ENCODE peak calls at places on chromosomes 2 and 18, in four cellular contexts. C is CD4-positive, alpha-beta T cell; B is pancreas; U is colonic mucosa. A is an unnamed sample.

GRCh38 chr2:227462972-227463931 is 8.7 kb upstream of the AGFG1 start:
- DNase-seq in U (no peak), C (no peak), B (no peak), A (no peak)

GRCh38 chr2:37670378-37671012 is 947 bp downstream of the CDC42EP3 start:
- DNase-seq in C (no peak), U (no peak), B (no peak), A (no peak)

GRCh38 chr2:227853765-227854271 is 17.6 kb upstream of the DAW1 start:
- DNase-seq in C (no peak), U (no peak), B (no peak), A (no peak)

GRCh38 chr2:102289129-102289528 is 22.2 kb upstream of the IL1RL1 start:
- DNase-seq in B (no peak), C (no peak), U (no peak), A (no peak)

GRCh38 chr2:46943881-46944798 is 28.5 kb upstream of the MCFD2 start:
- DNase-seq in U (no peak), B (no peak), C (peak), A (no peak)

GRCh38 chr2:205706769-205707375 is 24.6 kb downstream of the NRP2 start:
- DNase-seq in B (no peak), U (peak), C (peak), A (no peak)

GRCh38 chr2:98582523-98582922 is 25.8 kb downstream of the COA5 start:
- DNase-seq in U (peak), C (no peak), B (no peak), A (no peak)

GRCh38 chr2:69945900-69946299 is 15.5 kb downstream of the ASPRV1 start:
- DNase-seq in C (no peak), U (no peak), B (no peak), A (no peak)

GRCh38 chr2:10481666-10482157 is 33.6 kb upstream of the ODC1 start:
- DNase-seq in C (no peak), B (no peak), U (no peak), A (no peak)

GRCh38 chr2:67899187-67899586 is 163.6 kb downstream of the C1D start:
- DNase-seq in U (no peak), C (no peak), B (peak), A (no peak)
- H3K27ac ChIP-seq in U (no peak), C (no peak), B (no peak), A (no peak)

GRCh38 chr18:55372205-55372604 is 215.8 kb downstream of the TCF4 start:
- DNase-seq in U (no peak), C (no peak), B (no peak), A (no peak)

GRCh38 chr18:55375930-55376329 is 212.1 kb downstream of the TCF4 start:
- DNase-seq in B (no peak), U (no peak), C (no peak), A (no peak)

GRCh38 chr18:55380574-55380973 is 207.4 kb downstream of the TCF4 start:
- DNase-seq in B (no peak), U (no peak), C (no peak), A (no peak)

GRCh38 chr18:55381277-55381676 is 206.7 kb downstream of the TCF4 start:
- DNase-seq in C (no peak), B (no peak), U (no peak), A (no peak)

DNA sequence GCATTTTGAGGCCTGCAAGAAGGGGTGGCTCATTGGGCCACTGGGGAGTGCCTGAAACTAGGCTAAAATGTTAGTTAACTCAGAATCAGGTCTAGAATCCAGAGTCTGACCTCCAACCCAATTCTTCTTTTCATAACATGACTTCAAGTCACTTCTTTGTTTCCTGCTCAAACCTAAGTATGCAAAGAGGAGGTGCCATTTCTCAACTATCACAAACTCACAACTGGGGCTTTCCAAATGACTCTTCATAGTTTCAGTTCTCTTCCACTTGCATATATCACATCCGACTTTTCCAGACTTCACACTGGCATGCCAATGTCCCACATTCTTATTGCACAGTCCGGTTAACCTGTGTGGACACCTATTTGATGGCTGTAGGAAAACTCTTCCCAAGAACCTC is 211.6 kb downstream of the TCF4 start:
- DNase-seq in B (no peak), U (no peak), C (no peak), A (no peak)
- TF ChIP-seq CTCF in B (no peak), U (no peak), C (no peak), A (no peak)

GRCh38 chr18:50268022-50268747 is 1.9 kb upstream of the CFAP53 start:
- DNase-seq in B (peak), C (peak), U (peak), A (no peak)

GRCh38 chr18:50262977-50263376 is 3.3 kb downstream of the CFAP53 start:
- DNase-seq in C (no peak), B (no peak), U (no peak), A (no peak)

GRCh38 chr18:50266248-50266704 is at the start of gene CFAP53:
- DNase-seq in C (peak), U (peak), B (peak), A (peak)
- H3K27ac ChIP-seq in C (peak), U (no peak), B (no peak), A (peak)

GRCh38 chr2:121640380-121641326 is 8.6 kb downstream of the CLASP1 start:
- DNase-seq in C (no peak), U (no peak), B (no peak), A (no peak)
- TF ChIP-seq CTCF in C (no peak), U (no peak), B (no peak), A (no peak)

GRCh38 chr2:9239616-9240015 is 33.0 kb downstream of the ASAP2 start:
- DNase-seq in B (no peak), C (no peak), U (no peak), A (no peak)

GRCh38 chr2:9236867-9237266 is 30.3 kb downstream of the ASAP2 start:
- DNase-seq in C (no peak), B (no peak), U (no peak), A (no peak)

GRCh38 chr2:9240745-9241144 is 34.1 kb downstream of the ASAP2 start:
- DNase-seq in U (no peak), B (no peak), C (no peak), A (peak)

GRCh38 chr2:9237831-9238230 is 31.2 kb downstream of the ASAP2 start:
- DNase-seq in C (no peak), B (no peak), U (no peak), A (no peak)

DNA sequence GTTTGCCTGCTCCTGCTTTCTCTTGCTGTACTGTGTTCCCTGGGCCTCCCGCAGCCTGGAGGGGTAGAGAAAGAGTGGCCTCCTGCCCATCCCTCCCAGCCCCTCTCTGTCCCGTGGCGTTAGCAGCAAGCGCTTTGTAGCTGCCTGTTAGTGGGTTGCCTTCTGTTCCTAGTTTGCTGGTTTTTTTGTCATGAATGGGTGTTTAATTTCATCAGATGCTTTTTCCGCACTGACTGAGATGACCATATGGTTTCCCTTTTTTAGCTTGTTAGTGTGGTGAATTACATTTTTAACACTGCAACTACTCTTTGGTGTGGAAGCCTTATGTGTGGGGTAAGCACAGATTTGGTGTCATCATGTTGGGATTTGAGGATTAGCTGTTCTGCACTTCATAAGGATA is 32.3 kb downstream of the ASAP2 start:
- DNase-seq in U (no peak), B (no peak), C (no peak), A (no peak)
- H3K27ac ChIP-seq in U (no peak), B (no peak), C (no peak), A (no peak)

GRCh38 chr2:84309281-84309680 is 149.8 kb downstream of the SUCLG1 start:
- DNase-seq in C (no peak), B (no peak), U (no peak), A (no peak)

GRCh38 chr2:84319566-84319965 is 139.5 kb downstream of the SUCLG1 start:
- DNase-seq in C (no peak), B (no peak), U (no peak), A (no peak)

GRCh38 chr2:84314250-84314649 is 144.8 kb downstream of the SUCLG1 start:
- DNase-seq in C (no peak), B (no peak), U (no peak), A (no peak)

GRCh38 chr2:84317135-84317534 is 141.9 kb downstream of the SUCLG1 start:
- DNase-seq in U (no peak), C (no peak), B (no peak), A (no peak)

DNA sequence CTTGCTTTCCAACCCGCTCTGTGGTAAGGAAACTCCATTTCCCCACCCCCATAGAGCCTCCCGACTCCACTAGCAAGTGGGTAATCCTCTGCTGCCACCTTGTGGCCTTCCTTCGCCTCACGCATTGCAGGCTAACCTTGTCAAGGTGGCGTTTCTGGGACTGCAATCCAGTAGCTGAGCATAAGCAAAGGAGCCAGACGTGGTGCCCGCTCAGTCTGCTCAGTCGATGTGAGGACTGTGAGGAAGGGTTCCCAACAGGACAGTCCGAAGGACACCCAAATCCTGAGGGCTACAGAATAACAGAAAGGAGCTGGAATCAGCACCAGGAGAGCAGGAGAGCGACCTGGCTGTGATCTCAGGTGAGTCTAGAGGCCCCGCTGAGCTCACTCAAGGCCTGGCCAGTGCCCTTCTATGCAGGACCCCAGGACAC is 144.2 kb downstream of the SUCLG1 start:
- DNase-seq in U (peak), C (peak), B (peak), A (peak)
- TF ChIP-seq CTCF in U (peak), C (peak), B (peak), A (peak)

DNA sequence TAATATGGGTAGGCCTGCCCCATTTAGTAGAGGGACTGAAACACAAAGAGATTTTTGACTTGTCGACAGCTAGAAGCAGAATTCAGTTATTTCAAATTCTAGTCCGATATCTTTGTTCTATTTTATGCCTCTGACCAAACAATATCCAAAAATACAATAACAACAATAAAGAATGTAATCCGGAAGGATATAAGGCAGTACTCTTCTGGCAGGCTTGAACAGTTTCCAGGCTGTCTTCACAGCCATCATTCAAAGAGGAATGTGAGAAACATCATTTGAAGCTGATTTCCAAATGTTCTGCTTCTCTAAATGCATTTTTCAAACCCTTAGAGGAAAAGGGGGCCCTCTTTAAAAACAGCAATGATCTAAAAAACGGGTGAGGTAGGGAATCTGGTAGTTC is 36.7 kb upstream of the SPTBN1 start:
- DNase-seq in C (no peak), U (no peak), B (no peak), A (no peak)
- H3K27ac ChIP-seq in C (no peak), U (no peak), B (no peak), A (no peak)

GRCh38 chr2:184067502-184067901 is 530.8 kb upstream of the ZNF804A start:
- DNase-seq in B (no peak), U (no peak), C (no peak), A (no peak)
- TF ChIP-seq CTCF in B (no peak), U (no peak), C (no peak), A (no peak)

DNA sequence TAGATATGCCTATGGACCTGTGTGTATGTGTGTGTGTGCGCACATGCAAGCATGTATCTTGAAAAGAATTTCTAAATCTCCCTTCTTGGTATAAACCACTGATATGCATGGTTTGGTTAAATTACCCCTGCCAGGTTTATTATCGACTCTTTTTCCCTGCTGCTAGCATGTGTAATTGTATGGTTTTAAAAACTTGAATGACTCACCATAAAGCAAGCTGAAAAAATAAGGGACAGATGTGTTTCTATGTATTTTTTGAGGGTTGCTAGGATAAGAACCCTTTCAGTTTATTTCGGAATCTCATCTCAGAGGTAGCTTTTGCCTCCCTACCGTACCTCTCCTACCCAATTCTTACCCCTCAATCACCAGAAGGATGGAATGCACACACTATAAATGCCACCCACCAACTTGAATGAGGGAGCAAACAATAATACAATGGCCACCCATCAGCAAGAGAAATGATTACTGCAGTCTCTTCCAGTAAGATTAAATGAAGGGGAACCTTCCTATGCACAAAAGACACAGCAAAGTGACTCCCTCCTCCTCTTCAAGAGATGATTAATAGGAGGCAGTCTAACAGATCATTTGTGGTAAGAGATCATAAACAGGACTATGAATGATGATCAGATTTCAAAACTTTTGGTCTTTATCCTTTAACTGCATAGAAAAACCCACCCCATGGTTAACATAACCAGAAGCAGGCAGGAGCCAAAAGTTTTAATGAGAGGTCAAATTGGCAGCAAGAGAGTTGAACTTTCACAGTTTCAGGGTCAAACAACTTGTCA is 357.2 kb downstream of the SATB2 start:
- DNase-seq in B (no peak), U (no peak), C (no peak), A (no peak)
- H3K27ac ChIP-seq in B (no peak), U (no peak), C (no peak), A (no peak)